ENCODE peak calls at places on chromosomes 6 and 20, in four cellular contexts. One of them, this sample, is unnamed.

GRCh38 chr20:45387274-45387673 is 9.1 kb upstream of the TP53TG5 start:
- DNase-seq in Peyer's patch: no peak
- DNase-seq in heart left ventricle: no peak
- DNase-seq in suprapubic skin: no peak
- DNase-seq in this sample: no peak

GRCh38 chr6:16331328-16332174 is 93.2 kb downstream of the GMPR start:
- DNase-seq in heart left ventricle: peak; percentile 69
- DNase-seq in suprapubic skin: peak; percentile 75
- DNase-seq in Peyer's patch: peak; percentile 52
- DNase-seq in this sample: no peak

GRCh38 chr6:166515072-166515810 is 71.2 kb downstream of the RAMACL start:
- DNase-seq in suprapubic skin: no peak
- DNase-seq in heart left ventricle: no peak
- DNase-seq in Peyer's patch: no peak
- DNase-seq in this sample: no peak

GRCh38 chr6:158793432-158793831 is 25.7 kb downstream of the EZR start:
- DNase-seq in Peyer's patch: no peak
- DNase-seq in heart left ventricle: no peak
- DNase-seq in suprapubic skin: no peak
- DNase-seq in this sample: no peak

GRCh38 chr6:121867095-121867494 is 431.6 kb downstream of the GJA1 start:
- DNase-seq in Peyer's patch: no peak
- DNase-seq in suprapubic skin: no peak
- DNase-seq in heart left ventricle: no peak
- DNase-seq in this sample: no peak

GRCh38 chr6:38141716-38142115 is 322.2 kb downstream of the ZFAND3 start:
- DNase-seq in Peyer's patch: no peak
- DNase-seq in heart left ventricle: no peak
- DNase-seq in suprapubic skin: no peak
- DNase-seq in this sample: no peak

GRCh38 chr6:38239719-38240451 is 399.8 kb downstream of the BTBD9 start:
- DNase-seq in Peyer's patch: no peak
- DNase-seq in suprapubic skin: no peak
- DNase-seq in heart left ventricle: no peak
- DNase-seq in this sample: no peak

GRCh38 chr20:2451939-2452732 is 18.5 kb downstream of the SNRPB start:
- DNase-seq in Peyer's patch: peak; percentile 58
- DNase-seq in heart left ventricle: peak; percentile 68
- DNase-seq in suprapubic skin: peak; percentile 80
- DNase-seq in this sample: no peak

GRCh38 chr20:19211661-19212523 is 550 bp upstream of the SLC24A3 start:
- DNase-seq in Peyer's patch: no peak
- DNase-seq in heart left ventricle: peak; percentile 22
- DNase-seq in suprapubic skin: no peak
- DNase-seq in this sample: no peak

GRCh38 chr6:2990179-2990931 is 9.3 kb upstream of the NQO2 start:
- DNase-seq in heart left ventricle: no peak
- DNase-seq in Peyer's patch: peak; percentile 30
- DNase-seq in suprapubic skin: no peak
- DNase-seq in this sample: no peak

GRCh38 chr6:88165877-88166492 is at the start of gene CNR1:
- DNase-seq in suprapubic skin: no peak
- DNase-seq in heart left ventricle: peak; percentile 40
- DNase-seq in Peyer's patch: peak; percentile 74
- DNase-seq in this sample: no peak

DNA sequence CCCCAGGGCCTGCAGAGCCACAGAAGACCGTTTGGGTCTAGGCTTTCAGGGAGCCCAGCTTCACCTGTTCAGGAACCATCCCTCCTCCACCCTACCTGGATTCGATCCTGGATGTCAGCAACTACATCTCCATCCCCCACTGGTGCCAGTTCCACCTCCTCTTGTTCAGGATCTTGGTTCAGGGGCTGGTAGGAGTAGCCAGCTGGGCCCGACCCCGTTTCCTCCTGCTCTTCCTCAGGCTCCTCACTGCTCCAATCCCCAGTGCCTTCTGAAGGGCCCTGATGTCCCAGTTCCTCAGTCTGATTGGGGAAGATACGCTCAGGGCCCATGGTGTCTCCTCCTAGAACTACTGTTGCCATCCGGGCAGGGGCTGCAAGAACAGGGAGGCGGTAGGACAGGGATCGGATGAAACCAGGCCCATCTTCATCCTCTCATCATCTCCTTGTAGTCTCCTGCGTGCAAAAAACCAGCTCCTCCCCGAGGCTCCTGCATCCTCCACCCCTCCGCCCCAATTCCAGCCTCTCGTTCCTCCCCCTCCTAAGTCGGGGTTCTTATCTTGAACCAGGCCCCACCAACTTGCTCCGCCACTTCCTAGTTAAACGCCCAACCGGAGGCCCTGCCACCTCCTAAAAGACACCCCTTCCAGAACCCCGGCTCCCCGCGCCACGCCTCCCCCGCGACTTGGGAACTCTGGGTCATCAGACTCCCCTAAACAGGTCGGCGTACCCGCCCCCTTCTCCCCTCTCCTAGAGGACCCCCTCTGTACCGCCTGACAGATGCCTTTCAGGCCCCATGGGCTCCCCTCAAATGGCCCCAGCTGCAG is 515 bp downstream of the MEA1 start:
- DNase-seq in heart left ventricle: no peak
- DNase-seq in suprapubic skin: no peak
- DNase-seq in Peyer's patch: no peak
- DNase-seq in this sample: peak; percentile 74
- H3K36me3 ChIP-seq in heart left ventricle: peaks cover 51% of the 10 kb centered on the region
- H3K36me3 ChIP-seq in suprapubic skin: peaks cover 48% of the 10 kb centered on the region
- H3K36me3 ChIP-seq in Peyer's patch: peaks cover 52% of the 10 kb centered on the region
- H3K36me3 ChIP-seq in this sample: peaks cover 21% of the 10 kb centered on the region

GRCh38 chr6:32167154-32167760 is 2.9 kb downstream of the EGFL8 start:
- DNase-seq in Peyer's patch: no peak
- DNase-seq in heart left ventricle: no peak
- DNase-seq in suprapubic skin: no peak
- DNase-seq in this sample: no peak
- TF ChIP-seq POLR2A in Peyer's patch: no peak
- TF ChIP-seq POLR2A in heart left ventricle: no peak
- TF ChIP-seq POLR2A in suprapubic skin: no peak
- TF ChIP-seq POLR2A in this sample: no peak

GRCh38 chr6:150894935-150895686 is 29.6 kb downstream of the MTHFD1L start:
- DNase-seq in suprapubic skin: no peak
- DNase-seq in heart left ventricle: peak; percentile 27
- DNase-seq in Peyer's patch: no peak
- DNase-seq in this sample: no peak
- TF ChIP-seq CTCF in suprapubic skin: no peak
- TF ChIP-seq CTCF in heart left ventricle: no peak
- TF ChIP-seq CTCF in Peyer's patch: no peak
- TF ChIP-seq CTCF in this sample: no peak

GRCh38 chr6:111711989-111712388 is 106.3 kb upstream of the TRAF3IP2 start:
- DNase-seq in heart left ventricle: no peak
- DNase-seq in Peyer's patch: no peak
- DNase-seq in suprapubic skin: no peak
- DNase-seq in this sample: no peak

GRCh38 chr6:111712398-111712797 is 106.7 kb upstream of the TRAF3IP2 start:
- DNase-seq in Peyer's patch: no peak
- DNase-seq in heart left ventricle: peak; percentile 50
- DNase-seq in suprapubic skin: no peak
- DNase-seq in this sample: no peak

GRCh38 chr6:111710911-111711310 is 105.2 kb upstream of the TRAF3IP2 start:
- DNase-seq in Peyer's patch: no peak
- DNase-seq in heart left ventricle: no peak
- DNase-seq in suprapubic skin: no peak
- DNase-seq in this sample: no peak

GRCh38 chr6:111710439-111710838 is 104.8 kb upstream of the TRAF3IP2 start:
- DNase-seq in heart left ventricle: no peak
- DNase-seq in suprapubic skin: no peak
- DNase-seq in Peyer's patch: no peak
- DNase-seq in this sample: no peak

GRCh38 chr6:111711476-111711875 is 105.8 kb upstream of the TRAF3IP2 start:
- DNase-seq in suprapubic skin: no peak
- DNase-seq in Peyer's patch: no peak
- DNase-seq in heart left ventricle: peak; percentile 62
- DNase-seq in this sample: no peak
- H3K36me3 ChIP-seq in suprapubic skin: no peaks in the 10 kb centered on the region
- H3K36me3 ChIP-seq in Peyer's patch: no peaks in the 10 kb centered on the region
- H3K36me3 ChIP-seq in heart left ventricle: peaks cover 48% of the 10 kb centered on the region
- H3K36me3 ChIP-seq in this sample: peaks cover 13% of the 10 kb centered on the region

DNA sequence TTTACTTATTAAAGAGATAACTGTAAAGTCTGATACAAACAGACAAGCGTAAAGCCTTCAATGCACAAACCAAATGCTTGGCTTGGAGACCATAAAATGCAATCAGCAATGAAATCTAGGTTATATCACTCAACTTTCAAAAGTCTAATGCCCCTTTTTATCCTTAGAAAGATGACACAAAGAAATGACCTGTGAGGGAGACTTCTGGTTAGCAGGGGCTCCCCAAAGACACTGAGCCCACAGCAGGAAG is 88.4 kb downstream of the HIVEP2 start:
- DNase-seq in suprapubic skin: no peak
- DNase-seq in heart left ventricle: no peak
- DNase-seq in Peyer's patch: peak; percentile 75
- DNase-seq in this sample: no peak
- TF ChIP-seq POLR2A in suprapubic skin: no peak
- TF ChIP-seq POLR2A in heart left ventricle: no peak
- TF ChIP-seq POLR2A in Peyer's patch: no peak
- TF ChIP-seq POLR2A in this sample: no peak

DNA sequence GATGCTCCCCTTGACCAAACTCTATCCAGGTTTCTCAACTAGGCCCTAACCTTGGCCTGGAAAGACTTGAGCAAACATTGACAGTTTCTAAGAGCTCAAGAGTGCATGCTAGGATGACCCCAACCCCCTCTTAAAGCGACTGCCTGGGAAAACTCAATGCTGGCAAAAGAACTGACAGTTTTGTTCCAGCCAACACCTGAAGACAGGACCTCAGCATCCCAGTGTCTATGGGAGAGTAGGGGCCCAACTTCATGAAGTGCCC is 119.9 kb downstream of the ZMYND8 start:
- DNase-seq in Peyer's patch: no peak
- DNase-seq in suprapubic skin: no peak
- DNase-seq in heart left ventricle: no peak
- DNase-seq in this sample: no peak
- TF ChIP-seq CTCF in Peyer's patch: no peak
- TF ChIP-seq CTCF in suprapubic skin: no peak
- TF ChIP-seq CTCF in heart left ventricle: no peak
- TF ChIP-seq CTCF in this sample: no peak

GRCh38 chr6:147268254-147268653 is 64.0 kb downstream of the STXBP5 start:
- DNase-seq in suprapubic skin: no peak
- DNase-seq in Peyer's patch: no peak
- DNase-seq in heart left ventricle: no peak
- DNase-seq in this sample: no peak
- H3K36me3 ChIP-seq in suprapubic skin: peaks cover 24% of the 10 kb centered on the region
- H3K36me3 ChIP-seq in Peyer's patch: peaks cover 30% of the 10 kb centered on the region
- H3K36me3 ChIP-seq in heart left ventricle: peaks cover 80% of the 10 kb centered on the region
- H3K36me3 ChIP-seq in this sample: no peaks in the 10 kb centered on the region

GRCh38 chr20:63289311-63290135 is 3.5 kb upstream of the COL20A1 start:
- DNase-seq in heart left ventricle: no peak
- DNase-seq in suprapubic skin: no peak
- DNase-seq in Peyer's patch: no peak
- DNase-seq in this sample: no peak
- TF ChIP-seq POLR2A in heart left ventricle: no peak
- TF ChIP-seq POLR2A in suprapubic skin: no peak
- TF ChIP-seq POLR2A in Peyer's patch: no peak
- TF ChIP-seq POLR2A in this sample: no peak

DNA sequence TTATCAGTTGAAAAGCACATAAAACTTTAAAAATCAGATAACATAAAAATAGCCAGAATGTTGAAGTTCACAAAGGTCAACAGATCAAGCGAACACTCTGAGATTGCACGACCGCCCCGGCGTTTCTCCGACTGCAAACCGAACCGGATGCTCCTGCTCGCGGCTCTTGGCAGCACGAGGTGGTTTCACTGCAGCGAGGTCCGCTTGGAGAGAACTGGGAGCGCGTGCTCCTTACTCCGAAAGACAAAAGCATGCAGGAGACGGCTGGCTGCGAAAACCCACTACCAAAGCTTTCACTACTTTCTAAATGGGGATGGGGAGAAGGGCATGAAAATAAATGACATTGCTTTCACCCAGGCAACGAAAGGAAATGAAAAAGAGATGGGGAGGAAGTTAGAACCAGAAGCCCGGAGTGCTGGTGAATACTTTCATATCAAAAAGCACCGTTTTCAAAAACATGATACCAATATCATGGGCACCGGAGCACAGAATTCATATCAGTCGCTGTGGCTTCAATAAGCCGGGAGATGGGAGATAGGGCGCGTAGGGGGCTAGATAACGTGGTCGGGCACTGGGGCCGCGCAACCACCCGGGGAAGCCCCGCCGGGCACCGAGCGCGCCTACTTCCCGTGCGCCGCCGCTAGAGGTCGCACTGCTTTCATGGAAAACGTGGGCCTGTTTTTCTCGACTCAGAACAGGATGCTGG is 8.3 kb upstream of the ANKRD60 start:
- DNase-seq in heart left ventricle: peak; percentile 72
- DNase-seq in Peyer's patch: peak; percentile 70
- DNase-seq in suprapubic skin: peak; percentile 80
- DNase-seq in this sample: peak; percentile 5
- TF ChIP-seq CTCF in heart left ventricle: peak; percentile 94
- TF ChIP-seq CTCF in Peyer's patch: peak; percentile 87
- TF ChIP-seq CTCF in suprapubic skin: peak; percentile 96
- TF ChIP-seq CTCF in this sample: peak; percentile 95

This sample was measured in esophagus squamous epithelium.